ENCODE peak calls at places on chromosome 16, in five cellular contexts. C is HFFc6, J is nephron progenitor cell, Z is tibial artery, E is GM20000. H is an unnamed sample.

GRCh38 chr16:70679653-70680494 is 6.0 kb downstream of the MTSS2 start:
- DNase-seq in E (peak; percentile 74), Z (no peak), J (peak; percentile 73), C (no peak), H (no peak)

GRCh38 chr16:49014300-49015188 is 267.1 kb downstream of the CBLN1 start:
- DNase-seq in E (no peak), J (no peak), C (no peak), Z (no peak), H (no peak)

GRCh38 chr16:68166264-68166663 is 69.7 kb downstream of the ESRP2 start:
- DNase-seq in E (no peak), C (no peak), J (no peak), Z (no peak), H (no peak)

GRCh38 chr16:9072806-9073341 is 18.6 kb upstream of the HAPSTR1 start:
- DNase-seq in E (peak; percentile 31), C (peak; percentile 84), Z (no peak), J (no peak), H (no peak)

GRCh38 chr16:82146957-82147356 is 23.1 kb downstream of the MPHOSPH6 start:
- DNase-seq in J (no peak), Z (no peak), C (no peak), E (no peak), H (no peak)

GRCh38 chr16:15493416-15494181 is 59.2 kb downstream of the BMERB1 start:
- DNase-seq in Z (no peak), J (no peak), C (peak; percentile 66), E (no peak), H (no peak)

GRCh38 chr16:89172901-89173628 is 1.5 kb downstream of the CDH15 start:
- DNase-seq in Z (no peak), E (no peak), C (no peak), J (peak; percentile 69), H (no peak)

GRCh38 chr16:87125206-87126155 is 191.7 kb downstream of the C16orf95 start:
- DNase-seq in C (no peak), Z (peak; percentile 67), E (no peak), J (no peak), H (no peak)

GRCh38 chr16:27660507-27660906 is 110.6 kb downstream of the KATNIP start:
- DNase-seq in E (no peak), J (no peak), C (no peak), Z (no peak), H (no peak)

GRCh38 chr16:17930280-17930679 is 406.3 kb downstream of the NPIPA8 start:
- DNase-seq in E (no peak), C (no peak), J (no peak), Z (no peak), H (no peak)

GRCh38 chr16:8632675-8633182 is 11.2 kb downstream of the METTL22 start:
- DNase-seq in J (no peak), E (no peak), Z (peak; percentile 69), C (no peak), H (no peak)

GRCh38 chr16:53034306-53034705 is 18.4 kb downstream of the CHD9NB start:
- DNase-seq in J (no peak), E (no peak), Z (no peak), C (peak; percentile 78), H (no peak)

DNA sequence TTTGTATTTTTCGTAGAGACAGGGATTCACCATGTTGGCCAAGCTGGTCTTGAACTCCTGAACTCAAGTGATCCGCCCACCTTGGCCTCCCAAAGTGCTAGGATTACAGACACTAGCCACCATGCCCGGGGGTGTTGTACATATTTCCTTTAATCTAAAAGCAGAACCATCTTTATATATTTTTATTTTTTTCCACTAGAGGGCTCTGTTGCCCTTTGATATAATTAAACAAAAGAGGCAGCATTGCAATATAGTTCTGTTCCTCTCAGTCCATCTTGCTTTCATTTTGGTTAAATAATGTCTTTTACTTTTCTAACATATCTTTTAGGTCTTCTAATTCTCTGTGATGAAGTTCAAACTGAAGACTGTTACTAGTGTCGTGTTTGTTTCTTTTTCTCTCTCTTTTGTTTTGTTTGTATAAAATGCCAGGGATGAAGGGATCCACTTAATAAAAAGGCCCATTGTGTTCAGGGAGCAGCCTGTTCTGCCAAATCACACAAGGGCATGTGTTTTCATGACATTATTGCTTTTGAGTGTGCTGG is 23.4 kb downstream of the WWOX start:
- DNase-seq in C (peak; percentile 60), J (no peak), E (peak; percentile 45), Z (no peak), H (no peak)
- TF ChIP-seq CTCF in C (peak; percentile 81), J (peak; percentile 56), E (no peak), Z (peak; percentile 46), H (no peak)

DNA sequence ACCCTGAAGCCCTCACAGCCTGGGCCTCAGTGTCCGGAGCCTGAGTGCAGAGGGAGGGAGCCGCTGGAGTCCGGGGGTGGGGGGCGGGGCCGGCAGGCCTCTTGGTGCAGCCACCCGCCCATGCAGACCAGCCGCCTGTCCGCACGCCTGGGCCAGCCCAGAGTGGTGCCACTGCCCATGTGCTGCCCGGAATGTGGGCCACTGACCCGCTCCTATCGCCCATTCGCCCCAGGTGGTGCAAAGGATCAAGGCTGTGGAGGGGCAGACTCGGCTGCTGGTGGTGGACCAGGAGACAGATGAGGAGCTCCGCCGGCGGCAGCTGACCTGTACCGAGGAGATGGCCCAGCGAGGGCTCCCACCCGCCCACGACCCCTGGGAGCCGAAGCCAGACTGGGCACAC is 2.6 kb downstream of the NHERF2 start:
- DNase-seq in C (no peak), Z (no peak), J (no peak), E (no peak), H (no peak)
- TF ChIP-seq CTCF in C (no peak), Z (no peak), J (no peak), E (no peak), H (no peak)

DNA sequence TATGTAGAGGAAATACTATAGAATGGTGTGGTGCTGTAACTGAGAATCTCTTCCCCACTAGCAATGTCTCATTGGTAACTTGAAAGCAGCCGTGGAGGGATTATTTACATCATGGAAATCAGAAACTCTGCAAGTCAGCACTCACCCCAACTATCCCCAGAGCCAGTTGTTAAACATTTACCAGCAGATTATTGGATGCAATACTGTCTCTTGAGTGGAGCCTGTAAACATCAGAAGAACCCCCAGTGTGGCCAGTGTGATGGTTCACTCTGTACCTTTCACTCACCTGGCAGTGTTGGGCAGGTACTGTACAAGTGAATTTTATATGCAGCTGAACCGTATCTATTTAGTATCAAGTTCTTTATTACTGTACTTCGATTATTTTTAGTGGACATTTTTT is 299.8 kb upstream of the SALL1 start:
- DNase-seq in E (no peak), C (no peak), Z (no peak), J (no peak), H (no peak)
- TF ChIP-seq CTCF in E (no peak), C (no peak), Z (no peak), J (no peak), H (no peak)

DNA sequence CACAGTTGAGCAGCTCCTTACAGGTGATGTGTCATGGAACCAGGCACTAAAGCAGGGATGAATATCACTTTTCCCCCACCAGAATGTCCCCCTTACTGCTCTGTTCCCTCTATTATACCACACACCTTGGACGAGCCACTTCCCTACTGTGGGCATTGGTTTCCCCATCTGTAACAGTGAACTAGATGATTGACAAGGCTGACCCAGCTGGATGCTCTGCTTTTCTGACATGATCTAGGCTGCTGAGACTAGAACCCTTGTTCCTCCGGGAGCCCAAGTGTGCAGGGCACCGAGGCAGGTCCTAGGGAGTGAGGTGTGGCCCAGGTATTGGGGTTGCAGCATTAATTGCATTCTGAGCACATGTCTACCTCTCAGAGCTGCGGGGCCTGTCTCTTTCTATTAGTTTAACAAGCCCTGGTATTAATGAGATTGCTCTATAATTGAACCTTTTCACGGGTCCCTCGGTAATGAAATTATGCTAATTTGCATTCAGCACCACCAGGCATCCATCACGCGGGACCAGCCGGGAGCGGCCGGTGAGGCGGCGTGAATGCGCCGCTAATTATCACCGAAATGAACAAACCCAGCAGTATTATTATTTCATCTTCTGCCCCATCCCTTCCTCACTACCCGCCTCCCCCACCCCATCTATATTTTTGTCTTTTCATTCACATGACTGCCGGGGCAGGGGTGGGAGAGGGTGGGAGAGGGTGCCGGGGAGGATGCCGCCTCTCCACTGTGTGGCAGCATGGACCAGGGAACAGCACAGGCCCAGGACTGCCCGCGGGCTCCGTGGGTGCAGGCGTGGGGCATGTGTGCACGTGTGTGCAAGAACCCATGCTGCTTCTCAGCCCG is 121.2 kb downstream of the CYLD start:
- DNase-seq in C (no peak), J (no peak), Z (no peak), E (no peak), H (no peak)
- TF ChIP-seq CTCF in C (no peak), J (no peak), Z (no peak), E (no peak), H (no peak)

GRCh38 chr16:74025-74424 is 1.6 kb upstream of the RHBDF1 start:
- DNase-seq in C (no peak), J (no peak), E (no peak), Z (no peak), H (no peak)

GRCh38 chr16:77273-77806 is 685 bp upstream of the MPG start:
- DNase-seq in J (peak; percentile 54), C (peak; percentile 50), E (peak; percentile 81), Z (peak; percentile 84), H (no peak)

GRCh38 chr16:74437-75318 is 2.2 kb upstream of the RHBDF1 start:
- DNase-seq in E (no peak), C (no peak), Z (no peak), J (no peak), H (no peak)

GRCh38 chr16:76535-77272 is 1.3 kb upstream of the MPG start:
- DNase-seq in Z (peak; percentile 95), C (peak; percentile 77), E (peak; percentile 71), J (no peak), H (peak; percentile 58)

GRCh38 chr16:75580-76501 is 2.2 kb upstream of the MPG start:
- DNase-seq in J (peak; percentile 56), Z (peak; percentile 93), E (no peak), C (peak; percentile 49), H (peak; percentile 67)
- TF ChIP-seq CTCF in J (no peak), Z (no peak), E (no peak), C (peak; percentile 62), H (no peak)

H was measured in gastrocnemius medialis.